ENCODE peak calls at places on chromosomes 11 and 22, in nine cellular contexts. N is OCI-LY7; H is mammary epithelial cell; Z is RWPE1; Q is stimulated activated CD4-positive, alpha-beta T cell treated with anti-CD3 and anti-CD28 coated beads, Interleukin-1b, Interleukin-23, amount 100 ng/mL, for 24 hours; P is WTC11; W is brain microvascular endothelial cell; F is frontal cortex; G is lower leg skin. C is an unnamed sample.
A peak's percentile ranks its signal among the peaks of the same experiment; 100 is the strongest.

GRCh38 chr22:40176921-40177737 is 596 bp upstream of the TNRC6B start:
- DNase-seq in N (peak; percentile 68), H (peak; percentile 74), Z (no peak), Q (peak; percentile 57), P (peak; percentile 57), W (peak; percentile 64), F (no peak), G (no peak), C (peak; percentile 83)

GRCh38 chr22:31244044-31244942 is 32.2 kb downstream of the LIMK2 start:
- DNase-seq in N (no peak), H (peak; percentile 58), Z (peak; percentile 50), Q (no peak), P (peak; percentile 54), W (peak; percentile 92), F (no peak), G (no peak), C (peak; percentile 93)

GRCh38 chr11:104853276-104853675 is 45.0 kb downstream of the CASP12 start:
- DNase-seq in N (no peak), H (no peak), Z (no peak), Q (no peak), P (no peak), W (no peak), F (no peak), G (no peak), C (no peak)

GRCh38 chr22:49274754-49275380 is 552.8 kb downstream of the BRD1 start:
- DNase-seq in N (no peak), H (no peak), Z (no peak), Q (no peak), P (no peak), W (no peak), F (no peak), G (no peak), C (no peak)

GRCh38 chr11:1705121-1706052 is 8.4 kb downstream of the KRTAP5-6 start:
- DNase-seq in N (no peak), H (peak; percentile 55), Z (no peak), Q (no peak), P (no peak), W (no peak), F (no peak), G (peak; percentile 38), C (peak; percentile 5)

GRCh38 chr11:431921-432320 is 9.9 kb downstream of the ANO9 start:
- DNase-seq in N (no peak), H (no peak), Z (no peak), Q (no peak), P (no peak), W (no peak), F (no peak), G (no peak), C (no peak)

GRCh38 chr11:94910779-94911178 is 62.6 kb downstream of the CWC15 start:
- DNase-seq in N (no peak), H (no peak), Z (no peak), Q (no peak), P (no peak), W (no peak), F (no peak), G (no peak), C (peak; percentile 73)

GRCh38 chr11:129286813-129287212 is 88.8 kb upstream of the BARX2 start:
- DNase-seq in N (no peak), H (no peak), Z (no peak), Q (no peak), P (no peak), W (no peak), F (no peak), G (no peak), C (no peak)

GRCh38 chr11:57427692-57428082 is 766 bp upstream of the SLC43A3 start:
- DNase-seq in N (no peak), H (no peak), Z (no peak), Q (no peak), P (no peak), W (no peak), F (no peak), G (peak; percentile 89), C (no peak)

GRCh38 chr22:32628626-32629587 is 154.3 kb downstream of the FBXO7 start:
- DNase-seq in N (no peak), H (no peak), Z (no peak), Q (no peak), P (no peak), W (no peak), F (no peak), G (no peak), C (peak; percentile 76)

GRCh38 chr22:37735054-37735453 is 38.2 kb downstream of the TRIOBP start:
- DNase-seq in N (no peak), H (no peak), Z (no peak), Q (no peak), P (peak; percentile 73), W (no peak), F (peak; percentile 41), G (no peak), C (no peak)

GRCh38 chr22:43493297-43493696 is 81.5 kb downstream of the MPPED1 start:
- DNase-seq in N (no peak), H (no peak), Z (no peak), Q (no peak), P (no peak), W (no peak), F (no peak), G (no peak), C (no peak)

GRCh38 chr11:94183251-94183885 is 54.7 kb downstream of the PANX1 start:
- DNase-seq in N (no peak), H (no peak), Z (no peak), Q (no peak), P (no peak), W (no peak), F (no peak), G (no peak), C (no peak)

GRCh38 chr11:119012629-119013170 is 5.4 kb downstream of the RPS25 start:
- DNase-seq in N (no peak), H (no peak), Z (no peak), Q (no peak), P (no peak), W (no peak), F (no peak), G (no peak), C (no peak)

GRCh38 chr22:46945481-46945880 is 183.0 kb downstream of the TBC1D22A start:
- DNase-seq in N (no peak), H (no peak), Z (no peak), Q (no peak), P (no peak), W (no peak), F (no peak), G (no peak), C (no peak)

GRCh38 chr11:2466069-2466801 is 21.4 kb downstream of the KCNQ1 start:
- DNase-seq in N (no peak), H (no peak), Z (no peak), Q (no peak), P (no peak), W (no peak), F (no peak), G (no peak), C (no peak)

GRCh38 chr11:14242198-14242597 is 116.8 kb downstream of the RRAS2 start:
- DNase-seq in N (no peak), H (no peak), Z (no peak), Q (no peak), P (no peak), W (no peak), F (no peak), G (no peak), C (no peak)

GRCh38 chr11:88039512-88040496 is 135.4 kb downstream of the RAB38 start:
- DNase-seq in N (no peak), H (no peak), Z (no peak), Q (no peak), P (no peak), W (no peak), F (no peak), G (no peak), C (no peak)

GRCh38 chr11:86663741-86664140 is 8.7 kb downstream of the ME3 start:
- DNase-seq in N (no peak), H (no peak), Z (no peak), Q (no peak), P (no peak), W (no peak), F (no peak), G (no peak), C (no peak)

GRCh38 chr11:74330065-74330858 is 18.8 kb upstream of the P4HA3 start:
- DNase-seq in N (no peak), H (peak; percentile 61), Z (peak; percentile 32), Q (no peak), P (no peak), W (peak; percentile 42), F (no peak), G (no peak), C (peak; percentile 73)

GRCh38 chr11:32751381-32751780 is 43.1 kb downstream of the CCDC73 start:
- DNase-seq in N (no peak), H (no peak), Z (no peak), Q (no peak), P (peak; percentile 43), W (no peak), F (no peak), G (no peak), C (no peak)

GRCh38 chr11:65643971-65644370 is 6.1 kb downstream of the SIPA1 start:
- DNase-seq in N (no peak), H (peak; percentile 50), Z (peak; percentile 60), Q (no peak), P (peak; percentile 59), W (no peak), F (no peak), G (no peak), C (peak; percentile 20)

GRCh38 chr22:29245626-29246385 is 22.0 kb downstream of the RHBDD3 start:
- DNase-seq in N (peak; percentile 70), H (peak; percentile 34), Z (peak; percentile 42), Q (peak; percentile 44), P (peak; percentile 80), W (peak; percentile 53), F (no peak), G (peak; percentile 60), C (peak; percentile 81)